ENCODE peak calls at places on chromosomes 6 and 20, in nine cellular contexts. One of them, this sample, is unnamed.

GRCh38 chr20:44776977-44777376 is 31.3 kb downstream of the KCNK15 start:
- DNase-seq in fibroblast of pulmonary artery: peak; percentile 39
- DNase-seq in iPS-NIHi11: peak; percentile 65
- DNase-seq in fibroblast of mammary gland: peak; percentile 21
- DNase-seq in cardiac fibroblast: peak; percentile 33
- DNase-seq in MCF 10A: peak; percentile 53
- DNase-seq in HuH-7.5: no peak
- DNase-seq in activated naive CD8-positive, alpha-beta T cell treated with anti-CD3 and anti-CD28 coated beads, Interleukin-2, amount 50 U/mL, for 24 hours: peak; percentile 6
- DNase-seq in activated CD4-positive, alpha-beta T cell treated with anti-CD3 and anti-CD28 coated beads, Interleukin-2, amount 50 U/mL, for 1 hour: no peak
- DNase-seq in this sample: peak; percentile 44

GRCh38 chr6:16684896-16685554 is 76.2 kb downstream of the ATXN1 start:
- DNase-seq in activated naive CD8-positive, alpha-beta T cell treated with anti-CD3 and anti-CD28 coated beads, Interleukin-2, amount 50 U/mL, for 24 hours: peak; percentile 87
- DNase-seq in fibroblast of pulmonary artery: peak; percentile 64
- DNase-seq in activated CD4-positive, alpha-beta T cell treated with anti-CD3 and anti-CD28 coated beads, Interleukin-2, amount 50 U/mL, for 1 hour: peak; percentile 48
- DNase-seq in HuH-7.5: no peak
- DNase-seq in fibroblast of mammary gland: peak; percentile 88
- DNase-seq in iPS-NIHi11: no peak
- DNase-seq in MCF 10A: peak; percentile 85
- DNase-seq in cardiac fibroblast: peak; percentile 48
- DNase-seq in this sample: peak; percentile 93

GRCh38 chr20:52953020-52953419 is 19.1 kb upstream of the TSHZ2 start:
- DNase-seq in HuH-7.5: no peak
- DNase-seq in cardiac fibroblast: no peak
- DNase-seq in MCF 10A: no peak
- DNase-seq in fibroblast of mammary gland: peak; percentile 61
- DNase-seq in iPS-NIHi11: no peak
- DNase-seq in activated CD4-positive, alpha-beta T cell treated with anti-CD3 and anti-CD28 coated beads, Interleukin-2, amount 50 U/mL, for 1 hour: no peak
- DNase-seq in activated naive CD8-positive, alpha-beta T cell treated with anti-CD3 and anti-CD28 coated beads, Interleukin-2, amount 50 U/mL, for 24 hours: no peak
- DNase-seq in fibroblast of pulmonary artery: no peak
- DNase-seq in this sample: peak; percentile 35

GRCh38 chr6:148203970-148204369 is 138.7 kb upstream of the SASH1 start:
- DNase-seq in iPS-NIHi11: no peak
- DNase-seq in fibroblast of pulmonary artery: peak; percentile 41
- DNase-seq in HuH-7.5: no peak
- DNase-seq in MCF 10A: no peak
- DNase-seq in cardiac fibroblast: peak; percentile 61
- DNase-seq in fibroblast of mammary gland: peak; percentile 72
- DNase-seq in activated naive CD8-positive, alpha-beta T cell treated with anti-CD3 and anti-CD28 coated beads, Interleukin-2, amount 50 U/mL, for 24 hours: peak; percentile 61
- DNase-seq in activated CD4-positive, alpha-beta T cell treated with anti-CD3 and anti-CD28 coated beads, Interleukin-2, amount 50 U/mL, for 1 hour: peak; percentile 25
- DNase-seq in this sample: peak; percentile 71

GRCh38 chr6:100134703-100135102 is 140.7 kb upstream of the MCHR2 start:
- DNase-seq in iPS-NIHi11: no peak
- DNase-seq in fibroblast of mammary gland: peak; percentile 54
- DNase-seq in cardiac fibroblast: peak; percentile 26
- DNase-seq in MCF 10A: no peak
- DNase-seq in HuH-7.5: no peak
- DNase-seq in activated CD4-positive, alpha-beta T cell treated with anti-CD3 and anti-CD28 coated beads, Interleukin-2, amount 50 U/mL, for 1 hour: no peak
- DNase-seq in fibroblast of pulmonary artery: peak; percentile 46
- DNase-seq in activated naive CD8-positive, alpha-beta T cell treated with anti-CD3 and anti-CD28 coated beads, Interleukin-2, amount 50 U/mL, for 24 hours: no peak
- DNase-seq in this sample: peak; percentile 57

GRCh38 chr20:58496429-58496769 is 18.8 kb downstream of the APCDD1L start:
- DNase-seq in fibroblast of mammary gland: no peak
- DNase-seq in fibroblast of pulmonary artery: no peak
- DNase-seq in activated CD4-positive, alpha-beta T cell treated with anti-CD3 and anti-CD28 coated beads, Interleukin-2, amount 50 U/mL, for 1 hour: no peak
- DNase-seq in HuH-7.5: no peak
- DNase-seq in activated naive CD8-positive, alpha-beta T cell treated with anti-CD3 and anti-CD28 coated beads, Interleukin-2, amount 50 U/mL, for 24 hours: no peak
- DNase-seq in iPS-NIHi11: no peak
- DNase-seq in cardiac fibroblast: no peak
- DNase-seq in MCF 10A: no peak
- DNase-seq in this sample: no peak

GRCh38 chr6:164286021-164286420 is 871.5 kb downstream of the QKI start:
- DNase-seq in MCF 10A: no peak
- DNase-seq in fibroblast of pulmonary artery: peak; percentile 40
- DNase-seq in fibroblast of mammary gland: peak; percentile 26
- DNase-seq in activated CD4-positive, alpha-beta T cell treated with anti-CD3 and anti-CD28 coated beads, Interleukin-2, amount 50 U/mL, for 1 hour: no peak
- DNase-seq in cardiac fibroblast: peak; percentile 45
- DNase-seq in activated naive CD8-positive, alpha-beta T cell treated with anti-CD3 and anti-CD28 coated beads, Interleukin-2, amount 50 U/mL, for 24 hours: no peak
- DNase-seq in HuH-7.5: no peak
- DNase-seq in iPS-NIHi11: no peak
- DNase-seq in this sample: no peak

GRCh38 chr6:135270676-135271536 is 89.8 kb downstream of the MYB start:
- DNase-seq in MCF 10A: peak; percentile 78
- DNase-seq in fibroblast of pulmonary artery: no peak
- DNase-seq in HuH-7.5: no peak
- DNase-seq in activated CD4-positive, alpha-beta T cell treated with anti-CD3 and anti-CD28 coated beads, Interleukin-2, amount 50 U/mL, for 1 hour: no peak
- DNase-seq in activated naive CD8-positive, alpha-beta T cell treated with anti-CD3 and anti-CD28 coated beads, Interleukin-2, amount 50 U/mL, for 24 hours: no peak
- DNase-seq in iPS-NIHi11: peak; percentile 72
- DNase-seq in cardiac fibroblast: no peak
- DNase-seq in fibroblast of mammary gland: peak; percentile 16
- DNase-seq in this sample: no peak

GRCh38 chr20:59828478-59829414 is 104.7 kb downstream of the SYCP2 start:
- DNase-seq in activated CD4-positive, alpha-beta T cell treated with anti-CD3 and anti-CD28 coated beads, Interleukin-2, amount 50 U/mL, for 1 hour: no peak
- DNase-seq in iPS-NIHi11: no peak
- DNase-seq in fibroblast of pulmonary artery: no peak
- DNase-seq in fibroblast of mammary gland: no peak
- DNase-seq in activated naive CD8-positive, alpha-beta T cell treated with anti-CD3 and anti-CD28 coated beads, Interleukin-2, amount 50 U/mL, for 24 hours: no peak
- DNase-seq in HuH-7.5: no peak
- DNase-seq in cardiac fibroblast: no peak
- DNase-seq in MCF 10A: no peak
- DNase-seq in this sample: no peak

GRCh38 chr6:148521158-148521557 is 178.5 kb downstream of the SASH1 start:
- DNase-seq in cardiac fibroblast: no peak
- DNase-seq in iPS-NIHi11: no peak
- DNase-seq in fibroblast of pulmonary artery: no peak
- DNase-seq in fibroblast of mammary gland: peak; percentile 54
- DNase-seq in activated naive CD8-positive, alpha-beta T cell treated with anti-CD3 and anti-CD28 coated beads, Interleukin-2, amount 50 U/mL, for 24 hours: no peak
- DNase-seq in MCF 10A: no peak
- DNase-seq in HuH-7.5: no peak
- DNase-seq in activated CD4-positive, alpha-beta T cell treated with anti-CD3 and anti-CD28 coated beads, Interleukin-2, amount 50 U/mL, for 1 hour: no peak
- DNase-seq in this sample: peak; percentile 37

GRCh38 chr20:56781108-56781739 is 152.1 kb downstream of the TFAP2C start:
- DNase-seq in activated naive CD8-positive, alpha-beta T cell treated with anti-CD3 and anti-CD28 coated beads, Interleukin-2, amount 50 U/mL, for 24 hours: no peak
- DNase-seq in fibroblast of mammary gland: peak; percentile 88
- DNase-seq in HuH-7.5: no peak
- DNase-seq in cardiac fibroblast: peak; percentile 95
- DNase-seq in fibroblast of pulmonary artery: peak; percentile 83
- DNase-seq in activated CD4-positive, alpha-beta T cell treated with anti-CD3 and anti-CD28 coated beads, Interleukin-2, amount 50 U/mL, for 1 hour: no peak
- DNase-seq in iPS-NIHi11: no peak
- DNase-seq in MCF 10A: peak; percentile 93
- DNase-seq in this sample: peak; percentile 70

GRCh38 chr6:146682919-146683318 is 84.1 kb downstream of the ADGB start:
- DNase-seq in cardiac fibroblast: no peak
- DNase-seq in fibroblast of pulmonary artery: no peak
- DNase-seq in MCF 10A: no peak
- DNase-seq in iPS-NIHi11: no peak
- DNase-seq in activated naive CD8-positive, alpha-beta T cell treated with anti-CD3 and anti-CD28 coated beads, Interleukin-2, amount 50 U/mL, for 24 hours: no peak
- DNase-seq in fibroblast of mammary gland: no peak
- DNase-seq in activated CD4-positive, alpha-beta T cell treated with anti-CD3 and anti-CD28 coated beads, Interleukin-2, amount 50 U/mL, for 1 hour: no peak
- DNase-seq in HuH-7.5: no peak
- DNase-seq in this sample: no peak

GRCh38 chr6:150835620-150836019 is 29.9 kb upstream of the MTHFD1L start:
- DNase-seq in activated naive CD8-positive, alpha-beta T cell treated with anti-CD3 and anti-CD28 coated beads, Interleukin-2, amount 50 U/mL, for 24 hours: no peak
- DNase-seq in fibroblast of pulmonary artery: no peak
- DNase-seq in cardiac fibroblast: no peak
- DNase-seq in HuH-7.5: no peak
- DNase-seq in MCF 10A: peak; percentile 38
- DNase-seq in iPS-NIHi11: no peak
- DNase-seq in activated CD4-positive, alpha-beta T cell treated with anti-CD3 and anti-CD28 coated beads, Interleukin-2, amount 50 U/mL, for 1 hour: no peak
- DNase-seq in fibroblast of mammary gland: no peak
- DNase-seq in this sample: no peak

GRCh38 chr20:32523613-32524218 is 61.4 kb downstream of the NOL4L start:
- DNase-seq in fibroblast of pulmonary artery: no peak
- DNase-seq in fibroblast of mammary gland: no peak
- DNase-seq in cardiac fibroblast: no peak
- DNase-seq in iPS-NIHi11: no peak
- DNase-seq in activated naive CD8-positive, alpha-beta T cell treated with anti-CD3 and anti-CD28 coated beads, Interleukin-2, amount 50 U/mL, for 24 hours: no peak
- DNase-seq in activated CD4-positive, alpha-beta T cell treated with anti-CD3 and anti-CD28 coated beads, Interleukin-2, amount 50 U/mL, for 1 hour: no peak
- DNase-seq in HuH-7.5: no peak
- DNase-seq in MCF 10A: no peak
- DNase-seq in this sample: no peak

GRCh38 chr6:82362868-82363267 is 749 bp upstream of the TPBG start:
- DNase-seq in MCF 10A: peak; percentile 27
- DNase-seq in fibroblast of pulmonary artery: peak; percentile 70
- DNase-seq in activated CD4-positive, alpha-beta T cell treated with anti-CD3 and anti-CD28 coated beads, Interleukin-2, amount 50 U/mL, for 1 hour: no peak
- DNase-seq in HuH-7.5: no peak
- DNase-seq in cardiac fibroblast: peak; percentile 81
- DNase-seq in fibroblast of mammary gland: peak; percentile 98
- DNase-seq in activated naive CD8-positive, alpha-beta T cell treated with anti-CD3 and anti-CD28 coated beads, Interleukin-2, amount 50 U/mL, for 24 hours: no peak
- DNase-seq in iPS-NIHi11: no peak
- DNase-seq in this sample: peak; percentile 95

GRCh38 chr20:21608777-21609176 is 94.9 kb upstream of the NKX2-2 start:
- DNase-seq in iPS-NIHi11: no peak
- DNase-seq in MCF 10A: no peak
- DNase-seq in activated CD4-positive, alpha-beta T cell treated with anti-CD3 and anti-CD28 coated beads, Interleukin-2, amount 50 U/mL, for 1 hour: no peak
- DNase-seq in cardiac fibroblast: no peak
- DNase-seq in fibroblast of pulmonary artery: no peak
- DNase-seq in activated naive CD8-positive, alpha-beta T cell treated with anti-CD3 and anti-CD28 coated beads, Interleukin-2, amount 50 U/mL, for 24 hours: no peak
- DNase-seq in HuH-7.5: no peak
- DNase-seq in fibroblast of mammary gland: no peak
- DNase-seq in this sample: no peak

GRCh38 chr6:160690458-160690857 is 11.6 kb upstream of the PLG start:
- DNase-seq in activated naive CD8-positive, alpha-beta T cell treated with anti-CD3 and anti-CD28 coated beads, Interleukin-2, amount 50 U/mL, for 24 hours: no peak
- DNase-seq in fibroblast of pulmonary artery: no peak
- DNase-seq in MCF 10A: no peak
- DNase-seq in cardiac fibroblast: no peak
- DNase-seq in iPS-NIHi11: no peak
- DNase-seq in HuH-7.5: no peak
- DNase-seq in activated CD4-positive, alpha-beta T cell treated with anti-CD3 and anti-CD28 coated beads, Interleukin-2, amount 50 U/mL, for 1 hour: no peak
- DNase-seq in fibroblast of mammary gland: no peak
- DNase-seq in this sample: no peak

GRCh38 chr6:64811145-64811544 is 895.9 kb downstream of the EYS start:
- DNase-seq in cardiac fibroblast: peak; percentile 60
- DNase-seq in activated CD4-positive, alpha-beta T cell treated with anti-CD3 and anti-CD28 coated beads, Interleukin-2, amount 50 U/mL, for 1 hour: no peak
- DNase-seq in activated naive CD8-positive, alpha-beta T cell treated with anti-CD3 and anti-CD28 coated beads, Interleukin-2, amount 50 U/mL, for 24 hours: no peak
- DNase-seq in fibroblast of mammary gland: no peak
- DNase-seq in fibroblast of pulmonary artery: peak; percentile 8
- DNase-seq in HuH-7.5: no peak
- DNase-seq in MCF 10A: no peak
- DNase-seq in iPS-NIHi11: no peak
- DNase-seq in this sample: no peak

GRCh38 chr6:16286151-16286522 is 47.8 kb downstream of the GMPR start:
- DNase-seq in cardiac fibroblast: peak; percentile 58
- DNase-seq in activated naive CD8-positive, alpha-beta T cell treated with anti-CD3 and anti-CD28 coated beads, Interleukin-2, amount 50 U/mL, for 24 hours: peak; percentile 40
- DNase-seq in fibroblast of mammary gland: peak; percentile 36
- DNase-seq in iPS-NIHi11: peak; percentile 85
- DNase-seq in activated CD4-positive, alpha-beta T cell treated with anti-CD3 and anti-CD28 coated beads, Interleukin-2, amount 50 U/mL, for 1 hour: peak; percentile 17
- DNase-seq in HuH-7.5: peak; percentile 67
- DNase-seq in fibroblast of pulmonary artery: peak; percentile 61
- DNase-seq in MCF 10A: peak; percentile 30
- DNase-seq in this sample: peak; percentile 76

GRCh38 chr20:5945963-5946362 is 4.4 kb downstream of the TRMT6 start:
- DNase-seq in fibroblast of pulmonary artery: peak; percentile 64
- DNase-seq in activated naive CD8-positive, alpha-beta T cell treated with anti-CD3 and anti-CD28 coated beads, Interleukin-2, amount 50 U/mL, for 24 hours: no peak
- DNase-seq in cardiac fibroblast: peak; percentile 23
- DNase-seq in iPS-NIHi11: no peak
- DNase-seq in MCF 10A: peak; percentile 95
- DNase-seq in HuH-7.5: no peak
- DNase-seq in fibroblast of mammary gland: peak; percentile 95
- DNase-seq in activated CD4-positive, alpha-beta T cell treated with anti-CD3 and anti-CD28 coated beads, Interleukin-2, amount 50 U/mL, for 1 hour: no peak
- DNase-seq in this sample: peak; percentile 79

GRCh38 chr6:27547157-27548075 is 74.5 kb upstream of the ZNF184 start:
- DNase-seq in cardiac fibroblast: peak; percentile 59
- DNase-seq in HuH-7.5: no peak
- DNase-seq in activated CD4-positive, alpha-beta T cell treated with anti-CD3 and anti-CD28 coated beads, Interleukin-2, amount 50 U/mL, for 1 hour: no peak
- DNase-seq in fibroblast of pulmonary artery: peak; percentile 70
- DNase-seq in fibroblast of mammary gland: peak; percentile 74
- DNase-seq in iPS-NIHi11: no peak
- DNase-seq in activated naive CD8-positive, alpha-beta T cell treated with anti-CD3 and anti-CD28 coated beads, Interleukin-2, amount 50 U/mL, for 24 hours: peak; percentile 63
- DNase-seq in MCF 10A: peak; percentile 85
- DNase-seq in this sample: peak; percentile 59

GRCh38 chr6:36772401-36772800 is 66.8 kb downstream of the CPNE5 start:
- DNase-seq in MCF 10A: no peak
- DNase-seq in activated CD4-positive, alpha-beta T cell treated with anti-CD3 and anti-CD28 coated beads, Interleukin-2, amount 50 U/mL, for 1 hour: no peak
- DNase-seq in cardiac fibroblast: no peak
- DNase-seq in activated naive CD8-positive, alpha-beta T cell treated with anti-CD3 and anti-CD28 coated beads, Interleukin-2, amount 50 U/mL, for 24 hours: no peak
- DNase-seq in HuH-7.5: no peak
- DNase-seq in fibroblast of mammary gland: no peak
- DNase-seq in fibroblast of pulmonary artery: no peak
- DNase-seq in iPS-NIHi11: no peak
- DNase-seq in this sample: no peak

GRCh38 chr6:144899161-144899560 is 614.0 kb downstream of the UTRN start:
- DNase-seq in activated naive CD8-positive, alpha-beta T cell treated with anti-CD3 and anti-CD28 coated beads, Interleukin-2, amount 50 U/mL, for 24 hours: no peak
- DNase-seq in MCF 10A: peak; percentile 49
- DNase-seq in cardiac fibroblast: peak; percentile 45
- DNase-seq in fibroblast of pulmonary artery: peak; percentile 56
- DNase-seq in HuH-7.5: no peak
- DNase-seq in iPS-NIHi11: no peak
- DNase-seq in fibroblast of mammary gland: peak; percentile 89
- DNase-seq in activated CD4-positive, alpha-beta T cell treated with anti-CD3 and anti-CD28 coated beads, Interleukin-2, amount 50 U/mL, for 1 hour: no peak
- DNase-seq in this sample: peak; percentile 73

GRCh38 chr20:1891263-1892121 is 3.7 kb upstream of the SIRPA start:
- DNase-seq in fibroblast of mammary gland: no peak
- DNase-seq in iPS-NIHi11: no peak
- DNase-seq in activated naive CD8-positive, alpha-beta T cell treated with anti-CD3 and anti-CD28 coated beads, Interleukin-2, amount 50 U/mL, for 24 hours: no peak
- DNase-seq in cardiac fibroblast: no peak
- DNase-seq in HuH-7.5: no peak
- DNase-seq in fibroblast of pulmonary artery: no peak
- DNase-seq in activated CD4-positive, alpha-beta T cell treated with anti-CD3 and anti-CD28 coated beads, Interleukin-2, amount 50 U/mL, for 1 hour: no peak
- DNase-seq in MCF 10A: no peak
- DNase-seq in this sample: no peak

GRCh38 chr20:14550655-14551054 is 213.2 kb upstream of the FLRT3 start:
- DNase-seq in fibroblast of pulmonary artery: no peak
- DNase-seq in activated CD4-positive, alpha-beta T cell treated with anti-CD3 and anti-CD28 coated beads, Interleukin-2, amount 50 U/mL, for 1 hour: no peak
- DNase-seq in cardiac fibroblast: no peak
- DNase-seq in fibroblast of mammary gland: no peak
- DNase-seq in HuH-7.5: no peak
- DNase-seq in activated naive CD8-positive, alpha-beta T cell treated with anti-CD3 and anti-CD28 coated beads, Interleukin-2, amount 50 U/mL, for 24 hours: no peak
- DNase-seq in MCF 10A: no peak
- DNase-seq in iPS-NIHi11: no peak
- DNase-seq in this sample: no peak

GRCh38 chr20:36285746-36286447 is 20.2 kb upstream of the DLGAP4 start:
- DNase-seq in MCF 10A: no peak
- DNase-seq in activated CD4-positive, alpha-beta T cell treated with anti-CD3 and anti-CD28 coated beads, Interleukin-2, amount 50 U/mL, for 1 hour: no peak
- DNase-seq in activated naive CD8-positive, alpha-beta T cell treated with anti-CD3 and anti-CD28 coated beads, Interleukin-2, amount 50 U/mL, for 24 hours: no peak
- DNase-seq in fibroblast of pulmonary artery: no peak
- DNase-seq in cardiac fibroblast: no peak
- DNase-seq in HuH-7.5: no peak
- DNase-seq in fibroblast of mammary gland: no peak
- DNase-seq in iPS-NIHi11: no peak
- DNase-seq in this sample: no peak

GRCh38 chr20:20593447-20594170 is 118.8 kb downstream of the RALGAPA2 start:
- DNase-seq in fibroblast of mammary gland: peak; percentile 67
- DNase-seq in MCF 10A: peak; percentile 46
- DNase-seq in cardiac fibroblast: peak; percentile 56
- DNase-seq in activated CD4-positive, alpha-beta T cell treated with anti-CD3 and anti-CD28 coated beads, Interleukin-2, amount 50 U/mL, for 1 hour: no peak
- DNase-seq in HuH-7.5: peak; percentile 35
- DNase-seq in fibroblast of pulmonary artery: peak; percentile 56
- DNase-seq in iPS-NIHi11: peak; percentile 79
- DNase-seq in activated naive CD8-positive, alpha-beta T cell treated with anti-CD3 and anti-CD28 coated beads, Interleukin-2, amount 50 U/mL, for 24 hours: peak; percentile 23
- DNase-seq in this sample: peak; percentile 81

GRCh38 chr6:164148789-164149188 is 734.3 kb downstream of the QKI start:
- DNase-seq in activated naive CD8-positive, alpha-beta T cell treated with anti-CD3 and anti-CD28 coated beads, Interleukin-2, amount 50 U/mL, for 24 hours: no peak
- DNase-seq in cardiac fibroblast: no peak
- DNase-seq in HuH-7.5: no peak
- DNase-seq in fibroblast of mammary gland: peak; percentile 3
- DNase-seq in MCF 10A: peak; percentile 0
- DNase-seq in fibroblast of pulmonary artery: no peak
- DNase-seq in activated CD4-positive, alpha-beta T cell treated with anti-CD3 and anti-CD28 coated beads, Interleukin-2, amount 50 U/mL, for 1 hour: no peak
- DNase-seq in iPS-NIHi11: no peak
- DNase-seq in this sample: no peak

GRCh38 chr6:112827793-112828192 is 480.7 kb downstream of the RFPL4B start:
- DNase-seq in iPS-NIHi11: no peak
- DNase-seq in activated naive CD8-positive, alpha-beta T cell treated with anti-CD3 and anti-CD28 coated beads, Interleukin-2, amount 50 U/mL, for 24 hours: no peak
- DNase-seq in activated CD4-positive, alpha-beta T cell treated with anti-CD3 and anti-CD28 coated beads, Interleukin-2, amount 50 U/mL, for 1 hour: no peak
- DNase-seq in fibroblast of mammary gland: no peak
- DNase-seq in HuH-7.5: no peak
- DNase-seq in MCF 10A: no peak
- DNase-seq in cardiac fibroblast: no peak
- DNase-seq in fibroblast of pulmonary artery: peak; percentile 13
- DNase-seq in this sample: peak; percentile 35

GRCh38 chr6:111604259-111605099 is 1.2 kb downstream of the TRAF3IP2 start:
- DNase-seq in activated CD4-positive, alpha-beta T cell treated with anti-CD3 and anti-CD28 coated beads, Interleukin-2, amount 50 U/mL, for 1 hour: no peak
- DNase-seq in fibroblast of pulmonary artery: peak; percentile 86
- DNase-seq in cardiac fibroblast: peak; percentile 87
- DNase-seq in HuH-7.5: no peak
- DNase-seq in MCF 10A: peak; percentile 75
- DNase-seq in fibroblast of mammary gland: peak; percentile 96
- DNase-seq in activated naive CD8-positive, alpha-beta T cell treated with anti-CD3 and anti-CD28 coated beads, Interleukin-2, amount 50 U/mL, for 24 hours: no peak
- DNase-seq in iPS-NIHi11: no peak
- DNase-seq in this sample: peak; percentile 91

GRCh38 chr6:46756469-46757205 is 9.9 kb downstream of the ANKRD66 start:
- DNase-seq in activated CD4-positive, alpha-beta T cell treated with anti-CD3 and anti-CD28 coated beads, Interleukin-2, amount 50 U/mL, for 1 hour: no peak
- DNase-seq in fibroblast of pulmonary artery: peak; percentile 4
- DNase-seq in fibroblast of mammary gland: peak; percentile 33
- DNase-seq in iPS-NIHi11: peak; percentile 24
- DNase-seq in HuH-7.5: no peak
- DNase-seq in cardiac fibroblast: peak; percentile 31
- DNase-seq in activated naive CD8-positive, alpha-beta T cell treated with anti-CD3 and anti-CD28 coated beads, Interleukin-2, amount 50 U/mL, for 24 hours: no peak
- DNase-seq in MCF 10A: peak; percentile 28
- DNase-seq in this sample: no peak